ENCODE peak calls at places on chromosomes 13 and 19, in four cellular contexts. One of them, this sample, is unnamed.

GRCh38 chr19:10268077-10268476 is 2.8 kb upstream of the ICAM1 start:
- DNase-seq in stimulated activated CD8-positive, alpha-beta memory T cell treated with anti-CD3 and anti-CD28 coated beads, Interleukin-7, amount 100 ng/mL, for 1 hour: no peak
- DNase-seq in fibroblast of pulmonary artery: no peak
- DNase-seq in head of caudate nucleus: no peak
- DNase-seq in this sample: no peak

GRCh38 chr13:79686441-79686840 is 205.5 kb downstream of the NDFIP2 start:
- DNase-seq in stimulated activated CD8-positive, alpha-beta memory T cell treated with anti-CD3 and anti-CD28 coated beads, Interleukin-7, amount 100 ng/mL, for 1 hour: no peak
- DNase-seq in fibroblast of pulmonary artery: peak; percentile 69
- DNase-seq in head of caudate nucleus: no peak
- DNase-seq in this sample: no peak

GRCh38 chr19:7641288-7642276 is 4.7 kb downstream of the STXBP2 start:
- DNase-seq in stimulated activated CD8-positive, alpha-beta memory T cell treated with anti-CD3 and anti-CD28 coated beads, Interleukin-7, amount 100 ng/mL, for 1 hour: no peak
- DNase-seq in fibroblast of pulmonary artery: no peak
- DNase-seq in head of caudate nucleus: no peak
- DNase-seq in this sample: no peak

GRCh38 chr19:16581145-16581970 is 9.1 kb upstream of the SLC35E1 start:
- DNase-seq in stimulated activated CD8-positive, alpha-beta memory T cell treated with anti-CD3 and anti-CD28 coated beads, Interleukin-7, amount 100 ng/mL, for 1 hour: no peak
- DNase-seq in fibroblast of pulmonary artery: no peak
- DNase-seq in head of caudate nucleus: no peak
- DNase-seq in this sample: no peak

GRCh38 chr19:13505761-13506549 is at the start of gene CACNA1A:
- DNase-seq in stimulated activated CD8-positive, alpha-beta memory T cell treated with anti-CD3 and anti-CD28 coated beads, Interleukin-7, amount 100 ng/mL, for 1 hour: no peak
- DNase-seq in fibroblast of pulmonary artery: no peak
- DNase-seq in head of caudate nucleus: peak; percentile 19
- DNase-seq in this sample: no peak

GRCh38 chr19:39131255-39131755 is 5.7 kb downstream of the PAK4 start:
- DNase-seq in stimulated activated CD8-positive, alpha-beta memory T cell treated with anti-CD3 and anti-CD28 coated beads, Interleukin-7, amount 100 ng/mL, for 1 hour: no peak
- DNase-seq in fibroblast of pulmonary artery: peak; percentile 34
- DNase-seq in head of caudate nucleus: no peak
- DNase-seq in this sample: no peak

GRCh38 chr19:47860602-47861297 is 1.7 kb downstream of the TPRX2 start:
- DNase-seq in stimulated activated CD8-positive, alpha-beta memory T cell treated with anti-CD3 and anti-CD28 coated beads, Interleukin-7, amount 100 ng/mL, for 1 hour: no peak
- DNase-seq in fibroblast of pulmonary artery: no peak
- DNase-seq in head of caudate nucleus: no peak
- DNase-seq in this sample: no peak

GRCh38 chr13:98524793-98525192 is 52.1 kb downstream of the STK24 start:
- DNase-seq in stimulated activated CD8-positive, alpha-beta memory T cell treated with anti-CD3 and anti-CD28 coated beads, Interleukin-7, amount 100 ng/mL, for 1 hour: no peak
- DNase-seq in fibroblast of pulmonary artery: no peak
- DNase-seq in head of caudate nucleus: no peak
- DNase-seq in this sample: no peak

GRCh38 chr19:29812080-29812880 is 489 bp downstream of the CCNE1 start:
- DNase-seq in stimulated activated CD8-positive, alpha-beta memory T cell treated with anti-CD3 and anti-CD28 coated beads, Interleukin-7, amount 100 ng/mL, for 1 hour: no peak
- DNase-seq in fibroblast of pulmonary artery: no peak
- DNase-seq in head of caudate nucleus: peak; percentile 14
- DNase-seq in this sample: no peak

GRCh38 chr13:99417151-99417820 is 84.0 kb upstream of the TM9SF2 start:
- DNase-seq in stimulated activated CD8-positive, alpha-beta memory T cell treated with anti-CD3 and anti-CD28 coated beads, Interleukin-7, amount 100 ng/mL, for 1 hour: no peak
- DNase-seq in fibroblast of pulmonary artery: no peak
- DNase-seq in head of caudate nucleus: no peak
- DNase-seq in this sample: no peak

GRCh38 chr13:113639661-113640262 is 18.2 kb downstream of the ATP4B start:
- DNase-seq in stimulated activated CD8-positive, alpha-beta memory T cell treated with anti-CD3 and anti-CD28 coated beads, Interleukin-7, amount 100 ng/mL, for 1 hour: no peak
- DNase-seq in fibroblast of pulmonary artery: no peak
- DNase-seq in head of caudate nucleus: no peak
- DNase-seq in this sample: no peak

GRCh38 chr13:30739646-30740642 is 4.6 kb downstream of the ALOX5AP start:
- DNase-seq in stimulated activated CD8-positive, alpha-beta memory T cell treated with anti-CD3 and anti-CD28 coated beads, Interleukin-7, amount 100 ng/mL, for 1 hour: peak; percentile 32
- DNase-seq in fibroblast of pulmonary artery: peak; percentile 92
- DNase-seq in head of caudate nucleus: no peak
- DNase-seq in this sample: peak; percentile 39